ENCODE peak calls at places on chromosomes 1 and 21, in nine cellular contexts. X is pancreas; K is bronchial epithelial cell; P is stimulated activated CD8-positive, alpha-beta memory T cell treated with anti-CD3 and anti-CD28 coated beads, Interleukin-15, amount 100 ng/mL, for 4 hours; N is stimulated activated effector memory CD8-positive, alpha-beta T cell treated with anti-CD3 and anti-CD28 coated beads, Interleukin-12 subunit alpha, Interleukin-12 subunit beta, amount 100 ng/mL, for 72 hours; U is fibroblast of lung; F is hypothalamus; V is fibroblast of mammary gland; T is right lobe of liver. B is an unnamed sample.

GRCh38 chr1:68725353-68725752 is 228.5 kb upstream of the DEPDC1 start:
- DNase-seq in F (no peak), V (no peak), K (no peak), N (no peak), T (peak), U (peak), X (no peak), P (no peak), B (no peak)

GRCh38 chr21:34582506-34583150 is 32.3 kb downstream of the RCAN1 start:
- DNase-seq in T (no peak), N (no peak), K (peak), F (no peak), X (no peak), U (peak), V (peak), P (no peak), B (peak)

GRCh38 chr1:107750364-107750959 is 214.5 kb downstream of the VAV3 start:
- DNase-seq in N (peak), P (no peak), F (no peak), U (peak), X (no peak), V (peak), K (peak), T (peak), B (peak)

GRCh38 chr1:207152792-207153434 is 48.9 kb downstream of the C4BPA start:
- DNase-seq in X (no peak), K (no peak), N (no peak), V (no peak), U (no peak), F (no peak), P (no peak), T (no peak), B (no peak)

GRCh38 chr1:48644950-48645605 is 131.6 kb downstream of the BEND5 start:
- DNase-seq in K (no peak), F (no peak), P (no peak), T (no peak), U (no peak), X (no peak), V (no peak), N (no peak), B (no peak)

GRCh38 chr1:51515312-51515960 is 3.6 kb downstream of the EPS15 start:
- DNase-seq in K (no peak), V (no peak), T (no peak), X (no peak), N (no peak), P (no peak), F (no peak), U (no peak), B (no peak)

GRCh38 chr1:67514299-67514698 is 84.1 kb upstream of the SERBP1 start:
- DNase-seq in X (no peak), T (no peak), P (no peak), F (no peak), U (no peak), N (no peak), K (no peak), V (no peak), B (no peak)

GRCh38 chr1:12189328-12189682 is 22.5 kb downstream of the TNFRSF1B start:
- DNase-seq in F (no peak), V (no peak), K (no peak), T (no peak), P (no peak), X (no peak), U (no peak), N (no peak), B (no peak)

GRCh38 chr1:225374996-225375395 is 52.8 kb downstream of the LBR start:
- DNase-seq in T (no peak), U (no peak), K (no peak), X (no peak), P (no peak), N (no peak), V (no peak), F (no peak), B (no peak)

GRCh38 chr1:79364896-79365295 is 358.4 kb upstream of the ADGRL4 start:
- DNase-seq in X (no peak), U (no peak), N (no peak), T (no peak), P (no peak), K (no peak), V (peak), F (no peak), B (no peak)

GRCh38 chr21:36246080-36246631 is 73.8 kb upstream of the MORC3 start:
- DNase-seq in U (no peak), P (no peak), F (no peak), X (no peak), V (no peak), K (no peak), N (no peak), T (peak), B (no peak)

GRCh38 chr1:239819075-239819474 is 272.6 kb upstream of the FMN2 start:
- DNase-seq in V (no peak), X (no peak), P (no peak), F (no peak), U (no peak), T (no peak), N (no peak), K (no peak), B (no peak)

GRCh38 chr1:15843826-15844572 is 3.5 kb upstream of the SPEN start:
- DNase-seq in K (no peak), U (no peak), F (no peak), V (no peak), P (no peak), X (no peak), N (no peak), T (no peak), B (no peak)

B was measured in fibroblast of gingiva.